ENCODE peak calls at places on chromosome 17, in four cellular contexts. One of them, this sample, is unnamed.

GRCh38 chr17:79800325-79801155 is 3.7 kb upstream of the CBX8 start:
- DNase-seq in heart right ventricle: no peak
- DNase-seq in caudate nucleus: no peak
- DNase-seq in activated T-helper 9 cell treated with anti-CD3 and anti-CD28 coated beads, Interleukin-2, amount 50 U/mL, for 16 hours: no peak
- DNase-seq in this sample: no peak

GRCh38 chr17:46839211-46839610 is 12.2 kb upstream of the WNT9B start:
- DNase-seq in heart right ventricle: no peak
- DNase-seq in caudate nucleus: no peak
- DNase-seq in activated T-helper 9 cell treated with anti-CD3 and anti-CD28 coated beads, Interleukin-2, amount 50 U/mL, for 16 hours: no peak
- DNase-seq in this sample: no peak

GRCh38 chr17:59783221-59784016 is 76.0 kb downstream of the VMP1 start:
- DNase-seq in caudate nucleus: no peak
- DNase-seq in heart right ventricle: no peak
- DNase-seq in activated T-helper 9 cell treated with anti-CD3 and anti-CD28 coated beads, Interleukin-2, amount 50 U/mL, for 16 hours: no peak
- DNase-seq in this sample: no peak

GRCh38 chr17:5821057-5821456 is 236.7 kb upstream of the NLRP1 start:
- DNase-seq in heart right ventricle: no peak
- DNase-seq in caudate nucleus: no peak
- DNase-seq in activated T-helper 9 cell treated with anti-CD3 and anti-CD28 coated beads, Interleukin-2, amount 50 U/mL, for 16 hours: no peak
- DNase-seq in this sample: no peak

GRCh38 chr17:16374129-16374528 is 6.8 kb upstream of the UBB start:
- DNase-seq in activated T-helper 9 cell treated with anti-CD3 and anti-CD28 coated beads, Interleukin-2, amount 50 U/mL, for 16 hours: no peak
- DNase-seq in caudate nucleus: no peak
- DNase-seq in heart right ventricle: no peak
- DNase-seq in this sample: no peak

GRCh38 chr17:57629470-57629869 is 115.6 kb downstream of the CCDC182 start:
- DNase-seq in activated T-helper 9 cell treated with anti-CD3 and anti-CD28 coated beads, Interleukin-2, amount 50 U/mL, for 16 hours: no peak
- DNase-seq in heart right ventricle: no peak
- DNase-seq in caudate nucleus: no peak
- DNase-seq in this sample: no peak

GRCh38 chr17:69961488-69962145 is 113.4 kb upstream of the KCNJ16 start:
- DNase-seq in activated T-helper 9 cell treated with anti-CD3 and anti-CD28 coated beads, Interleukin-2, amount 50 U/mL, for 16 hours: no peak
- DNase-seq in heart right ventricle: no peak
- DNase-seq in caudate nucleus: no peak
- DNase-seq in this sample: no peak

GRCh38 chr17:45170976-45171337 is 9.3 kb downstream of the HEXIM2 start:
- DNase-seq in activated T-helper 9 cell treated with anti-CD3 and anti-CD28 coated beads, Interleukin-2, amount 50 U/mL, for 16 hours: no peak
- DNase-seq in heart right ventricle: peak
- DNase-seq in caudate nucleus: peak
- DNase-seq in this sample: no peak

GRCh38 chr17:42274812-42275526 is 1.2 kb downstream of the STAT5B start:
- DNase-seq in activated T-helper 9 cell treated with anti-CD3 and anti-CD28 coated beads, Interleukin-2, amount 50 U/mL, for 16 hours: no peak
- DNase-seq in heart right ventricle: no peak
- DNase-seq in caudate nucleus: no peak
- DNase-seq in this sample: no peak

GRCh38 chr17:29344201-29344856 is 45.8 kb upstream of the TAOK1 start:
- DNase-seq in caudate nucleus: no peak
- DNase-seq in heart right ventricle: no peak
- DNase-seq in activated T-helper 9 cell treated with anti-CD3 and anti-CD28 coated beads, Interleukin-2, amount 50 U/mL, for 16 hours: no peak
- DNase-seq in this sample: no peak

GRCh38 chr17:59069856-59070255 is 36.8 kb downstream of the TRIM37 start:
- DNase-seq in heart right ventricle: no peak
- DNase-seq in caudate nucleus: no peak
- DNase-seq in activated T-helper 9 cell treated with anti-CD3 and anti-CD28 coated beads, Interleukin-2, amount 50 U/mL, for 16 hours: no peak
- DNase-seq in this sample: no peak

GRCh38 chr17:45052052-45052772 is 780 bp upstream of the DCAKD start:
- DNase-seq in caudate nucleus: peak
- DNase-seq in activated T-helper 9 cell treated with anti-CD3 and anti-CD28 coated beads, Interleukin-2, amount 50 U/mL, for 16 hours: peak
- DNase-seq in heart right ventricle: peak
- DNase-seq in this sample: peak

GRCh38 chr17:70535986-70536385 is 366.7 kb downstream of the KCNJ2 start:
- DNase-seq in caudate nucleus: no peak
- DNase-seq in activated T-helper 9 cell treated with anti-CD3 and anti-CD28 coated beads, Interleukin-2, amount 50 U/mL, for 16 hours: no peak
- DNase-seq in heart right ventricle: no peak
- DNase-seq in this sample: no peak

GRCh38 chr17:39270923-39271322 is 45.2 kb upstream of the STAC2 start:
- DNase-seq in activated T-helper 9 cell treated with anti-CD3 and anti-CD28 coated beads, Interleukin-2, amount 50 U/mL, for 16 hours: no peak
- DNase-seq in heart right ventricle: no peak
- DNase-seq in caudate nucleus: no peak
- DNase-seq in this sample: no peak

GRCh38 chr17:10114931-10115535 is 83.4 kb downstream of the GAS7 start:
- DNase-seq in caudate nucleus: peak
- DNase-seq in heart right ventricle: peak
- DNase-seq in activated T-helper 9 cell treated with anti-CD3 and anti-CD28 coated beads, Interleukin-2, amount 50 U/mL, for 16 hours: peak
- DNase-seq in this sample: peak

GRCh38 chr17:77899494-77899893 is 59.0 kb upstream of the TNRC6C start:
- DNase-seq in heart right ventricle: no peak
- DNase-seq in caudate nucleus: peak
- DNase-seq in activated T-helper 9 cell treated with anti-CD3 and anti-CD28 coated beads, Interleukin-2, amount 50 U/mL, for 16 hours: no peak
- DNase-seq in this sample: no peak

This sample was measured in NK-92 treated with Interleukin-12 subunit alpha and Interleukin-12 subunit beta, amount 100 ng/mL, for 24 hours.